ENCODE peak calls at places on chromosomes 16 and 17, in six cellular contexts. One of them, this sample, is unnamed.

GRCh38 chr17:30332057-30332542 is 1.8 kb downstream of the TMIGD1 start:
- DNase-seq in CD8-positive, alpha-beta memory T cell: peak; percentile 20
- DNase-seq in thyroid gland: no peak
- DNase-seq in Panc1: no peak
- DNase-seq in breast epithelium: no peak
- DNase-seq in mucosa of descending colon: no peak
- DNase-seq in this sample: no peak

GRCh38 chr16:48126801-48127644 is 28.8 kb downstream of the ABCC12 start:
- DNase-seq in CD8-positive, alpha-beta memory T cell: no peak
- DNase-seq in thyroid gland: peak; percentile 80
- DNase-seq in Panc1: peak; percentile 91
- DNase-seq in breast epithelium: no peak
- DNase-seq in mucosa of descending colon: no peak
- DNase-seq in this sample: no peak

GRCh38 chr16:4904108-4904941 is 32.6 kb downstream of the PPL start:
- DNase-seq in CD8-positive, alpha-beta memory T cell: no peak
- DNase-seq in thyroid gland: no peak
- DNase-seq in Panc1: no peak
- DNase-seq in breast epithelium: no peak
- DNase-seq in mucosa of descending colon: no peak
- DNase-seq in this sample: no peak

GRCh38 chr17:41520821-41521521 is 2.3 kb upstream of the KRT15 start:
- DNase-seq in CD8-positive, alpha-beta memory T cell: no peak
- DNase-seq in thyroid gland: no peak
- DNase-seq in Panc1: no peak
- DNase-seq in breast epithelium: no peak
- DNase-seq in mucosa of descending colon: peak; percentile 81
- DNase-seq in this sample: no peak

GRCh38 chr17:21235921-21236320 is 17.3 kb downstream of the NATD1 start:
- DNase-seq in CD8-positive, alpha-beta memory T cell: no peak
- DNase-seq in thyroid gland: no peak
- DNase-seq in Panc1: no peak
- DNase-seq in breast epithelium: no peak
- DNase-seq in mucosa of descending colon: no peak
- DNase-seq in this sample: no peak

GRCh38 chr17:75764711-75765421 is at the start of gene GALK1:
- DNase-seq in CD8-positive, alpha-beta memory T cell: peak; percentile 66
- DNase-seq in thyroid gland: peak; percentile 72
- DNase-seq in Panc1: no peak
- DNase-seq in breast epithelium: no peak
- DNase-seq in mucosa of descending colon: peak; percentile 86
- DNase-seq in this sample: peak; percentile 81

GRCh38 chr16:57575468-57576277 is 33.2 kb downstream of the ADGRG5 start:
- DNase-seq in CD8-positive, alpha-beta memory T cell: no peak
- DNase-seq in thyroid gland: no peak
- DNase-seq in Panc1: no peak
- DNase-seq in breast epithelium: no peak
- DNase-seq in mucosa of descending colon: no peak
- DNase-seq in this sample: no peak

GRCh38 chr16:57479422-57480126 is 6.7 kb downstream of the DOK4 start:
- DNase-seq in CD8-positive, alpha-beta memory T cell: no peak
- DNase-seq in thyroid gland: no peak
- DNase-seq in Panc1: no peak
- DNase-seq in breast epithelium: no peak
- DNase-seq in mucosa of descending colon: peak; percentile 86
- DNase-seq in this sample: no peak

GRCh38 chr17:50129946-50130777 is at the start of gene SAMD14:
- DNase-seq in CD8-positive, alpha-beta memory T cell: peak; percentile 48
- DNase-seq in thyroid gland: no peak
- DNase-seq in Panc1: no peak
- DNase-seq in breast epithelium: no peak
- DNase-seq in mucosa of descending colon: no peak
- DNase-seq in this sample: peak; percentile 45

GRCh38 chr16:14652726-14653125 is 20.0 kb downstream of the BFAR start:
- DNase-seq in CD8-positive, alpha-beta memory T cell: no peak
- DNase-seq in thyroid gland: no peak
- DNase-seq in Panc1: no peak
- DNase-seq in breast epithelium: no peak
- DNase-seq in mucosa of descending colon: no peak
- DNase-seq in this sample: no peak

GRCh38 chr17:6936370-6937028 is 59.4 kb upstream of the ALOX12 start:
- DNase-seq in CD8-positive, alpha-beta memory T cell: no peak
- DNase-seq in thyroid gland: no peak
- DNase-seq in Panc1: no peak
- DNase-seq in breast epithelium: no peak
- DNase-seq in mucosa of descending colon: peak; percentile 32
- DNase-seq in this sample: no peak

GRCh38 chr17:73586921-73587680 is 57.1 kb downstream of the SDK2 start:
- DNase-seq in CD8-positive, alpha-beta memory T cell: no peak
- DNase-seq in thyroid gland: peak; percentile 5
- DNase-seq in Panc1: no peak
- DNase-seq in breast epithelium: no peak
- DNase-seq in mucosa of descending colon: no peak
- DNase-seq in this sample: no peak

GRCh38 chr16:30113031-30113710 is at the start of gene GDPD3:
- DNase-seq in CD8-positive, alpha-beta memory T cell: no peak
- DNase-seq in thyroid gland: no peak
- DNase-seq in Panc1: no peak
- DNase-seq in breast epithelium: no peak
- DNase-seq in mucosa of descending colon: peak; percentile 92
- DNase-seq in this sample: no peak

DNA sequence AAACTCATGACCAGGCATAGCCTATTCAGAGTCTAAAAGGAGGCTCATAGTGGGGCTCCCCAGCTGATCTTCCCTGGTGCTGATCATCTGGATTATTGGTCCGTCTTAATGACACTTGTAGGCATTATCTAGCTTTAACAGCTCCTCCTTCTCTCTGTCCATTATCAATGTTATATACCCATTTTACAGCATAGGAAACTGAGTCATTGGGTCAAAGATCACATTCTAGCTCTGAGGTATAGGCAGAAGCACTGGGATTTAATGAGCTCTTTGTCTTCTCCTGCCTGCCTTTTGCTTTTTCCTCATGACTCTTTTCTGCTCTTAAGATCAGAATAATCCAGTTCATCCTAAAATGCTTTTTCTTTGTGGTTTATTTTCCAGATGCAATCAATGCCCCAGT is 756 bp downstream of the CCL2 start:
- DNase-seq in CD8-positive, alpha-beta memory T cell: no peak
- DNase-seq in thyroid gland: no peak
- DNase-seq in Panc1: no peak
- DNase-seq in breast epithelium: no peak
- DNase-seq in mucosa of descending colon: no peak
- DNase-seq in this sample: no peak
- H3K4me1 ChIP-seq in CD8-positive, alpha-beta memory T cell: no peaks in the 10 kb centered on the region
- H3K4me1 ChIP-seq in thyroid gland: peaks cover 41% of the 10 kb centered on the region
- H3K4me1 ChIP-seq in Panc1: peaks cover 61% of the 10 kb centered on the region
- H3K4me1 ChIP-seq in breast epithelium: peaks cover 24% of the 10 kb centered on the region
- H3K4me1 ChIP-seq in mucosa of descending colon: peaks cover 4% of the 10 kb centered on the region
- H3K4me1 ChIP-seq in this sample: no peaks in the 10 kb centered on the region

GRCh38 chr17:40100669-40101366 is 429 bp upstream of the NR1D1 start:
- DNase-seq in CD8-positive, alpha-beta memory T cell: peak; percentile 93
- DNase-seq in thyroid gland: peak; percentile 100
- DNase-seq in Panc1: peak; percentile 96
- DNase-seq in breast epithelium: peak; percentile 99
- DNase-seq in mucosa of descending colon: peak; percentile 98
- DNase-seq in this sample: peak; percentile 86
- H3K4me1 ChIP-seq in CD8-positive, alpha-beta memory T cell: peaks cover 88% of the 10 kb centered on the region
- H3K4me1 ChIP-seq in thyroid gland: peaks cover 38% of the 10 kb centered on the region
- H3K4me1 ChIP-seq in Panc1: peaks cover 32% of the 10 kb centered on the region
- H3K4me1 ChIP-seq in breast epithelium: peaks cover 48% of the 10 kb centered on the region
- H3K4me1 ChIP-seq in mucosa of descending colon: peaks cover 80% of the 10 kb centered on the region
- H3K4me1 ChIP-seq in this sample: peaks cover 93% of the 10 kb centered on the region

GRCh38 chr16:68298907-68299515 is 11.7 kb downstream of the SLC7A6OS start:
- DNase-seq in CD8-positive, alpha-beta memory T cell: no peak
- DNase-seq in thyroid gland: peak; percentile 80
- DNase-seq in Panc1: no peak
- DNase-seq in breast epithelium: no peak
- DNase-seq in mucosa of descending colon: no peak
- DNase-seq in this sample: no peak

GRCh38 chr16:68300736-68301459 is 9.8 kb downstream of the SLC7A6OS start:
- DNase-seq in CD8-positive, alpha-beta memory T cell: no peak
- DNase-seq in thyroid gland: no peak
- DNase-seq in Panc1: no peak
- DNase-seq in breast epithelium: no peak
- DNase-seq in mucosa of descending colon: no peak
- DNase-seq in this sample: no peak

GRCh38 chr16:68298312-68298711 is 12.4 kb downstream of the SLC7A6OS start:
- DNase-seq in CD8-positive, alpha-beta memory T cell: no peak
- DNase-seq in thyroid gland: no peak
- DNase-seq in Panc1: no peak
- DNase-seq in breast epithelium: no peak
- DNase-seq in mucosa of descending colon: no peak
- DNase-seq in this sample: no peak

GRCh38 chr16:68297908-68298307 is 12.8 kb downstream of the SLC7A6OS start:
- DNase-seq in CD8-positive, alpha-beta memory T cell: no peak
- DNase-seq in thyroid gland: no peak
- DNase-seq in Panc1: no peak
- DNase-seq in breast epithelium: no peak
- DNase-seq in mucosa of descending colon: no peak
- DNase-seq in this sample: no peak

GRCh38 chr16:68299571-68300453 is 10.9 kb downstream of the SLC7A6OS start:
- DNase-seq in CD8-positive, alpha-beta memory T cell: no peak
- DNase-seq in thyroid gland: no peak
- DNase-seq in Panc1: no peak
- DNase-seq in breast epithelium: no peak
- DNase-seq in mucosa of descending colon: no peak
- DNase-seq in this sample: no peak
- H3K4me1 ChIP-seq in CD8-positive, alpha-beta memory T cell: no peaks in the 10 kb centered on the region
- H3K4me1 ChIP-seq in thyroid gland: no peaks in the 10 kb centered on the region
- H3K4me1 ChIP-seq in Panc1: peaks cover 22% of the 10 kb centered on the region
- H3K4me1 ChIP-seq in breast epithelium: no peaks in the 10 kb centered on the region
- H3K4me1 ChIP-seq in mucosa of descending colon: no peaks in the 10 kb centered on the region
- H3K4me1 ChIP-seq in this sample: no peaks in the 10 kb centered on the region

GRCh38 chr16:70416748-70417616 is 21.9 kb downstream of the ST3GAL2 start:
- DNase-seq in CD8-positive, alpha-beta memory T cell: no peak
- DNase-seq in thyroid gland: peak; percentile 88
- DNase-seq in Panc1: no peak
- DNase-seq in breast epithelium: no peak
- DNase-seq in mucosa of descending colon: no peak
- DNase-seq in this sample: no peak
- H3K4me1 ChIP-seq in CD8-positive, alpha-beta memory T cell: peaks cover 41% of the 10 kb centered on the region
- H3K4me1 ChIP-seq in thyroid gland: peaks cover 5% of the 10 kb centered on the region
- H3K4me1 ChIP-seq in Panc1: peaks cover 56% of the 10 kb centered on the region
- H3K4me1 ChIP-seq in breast epithelium: no peaks in the 10 kb centered on the region
- H3K4me1 ChIP-seq in mucosa of descending colon: no peaks in the 10 kb centered on the region
- H3K4me1 ChIP-seq in this sample: peaks cover 29% of the 10 kb centered on the region